ENCODE peak calls at places on chromosomes 2 and 18, in five cellular contexts. A, N, T, G and X are unnamed samples.

GRCh38 chr18:3830604-3831003 is 380.6 kb downstream of the TGIF1 start:
- DNase-seq in T (no peak), A (no peak), N (no peak), G (no peak), X (no peak)

GRCh38 chr2:45928946-45929345 is 277.5 kb downstream of the PRKCE start:
- DNase-seq in T (no peak), G (no peak), A (no peak), N (no peak), X (no peak)

GRCh38 chr2:99623613-99624012 is 133.8 kb upstream of the REV1 start:
- DNase-seq in A (no peak), T (no peak), G (no peak), N (no peak), X (no peak)

GRCh38 chr2:216327447-216327846 is 44.8 kb downstream of the MARCHF4 start:
- DNase-seq in G (no peak), T (no peak), A (no peak), N (no peak), X (no peak)

GRCh38 chr2:236659758-236660150 is 90.1 kb downstream of the ACKR3 start:
- DNase-seq in A (peak), T (no peak), G (no peak), N (no peak), X (no peak)

GRCh38 chr2:96948483-96949152 is 37.8 kb downstream of the FAM178B start:
- DNase-seq in G (no peak), T (no peak), N (no peak), A (no peak), X (no peak)

GRCh38 chr18:72830109-72830508 is 37.7 kb downstream of the NETO1 start:
- DNase-seq in G (peak), A (no peak), N (no peak), T (peak), X (no peak)

GRCh38 chr2:121375621-121376159 is 90.7 kb upstream of the TFCP2L1 start:
- DNase-seq in N (no peak), T (no peak), G (no peak), A (no peak), X (no peak)

GRCh38 chr2:161625314-161625919 is 1.2 kb downstream of the SLC4A10 start:
- DNase-seq in G (no peak), A (no peak), N (no peak), T (peak), X (no peak)

GRCh38 chr2:66334237-66335054 is 100.5 kb upstream of the MEIS1 start:
- DNase-seq in N (no peak), A (no peak), G (no peak), T (no peak), X (no peak)

GRCh38 chr2:45009303-45009927 is at the start of gene SIX2:
- DNase-seq in T (peak), G (peak), N (no peak), A (peak), X (peak)

GRCh38 chr18:25814841-25815458 is 275.5 kb downstream of the SS18 start:
- DNase-seq in N (no peak), A (no peak), T (no peak), G (no peak), X (no peak)

GRCh38 chr2:49004046-49004626 is 150.2 kb downstream of the FSHR start:
- DNase-seq in G (no peak), A (no peak), N (no peak), T (no peak), X (no peak)

GRCh38 chr2:165629776-165630175 is 160.3 kb downstream of the CSRNP3 start:
- DNase-seq in G (no peak), T (no peak), A (no peak), N (no peak), X (no peak)

GRCh38 chr2:30987611-30988010 is 150.6 kb downstream of the GALNT14 start:
- DNase-seq in G (no peak), A (no peak), N (no peak), T (no peak), X (no peak)

GRCh38 chr2:120395686-120396518 is 50.0 kb downstream of the INHBB start:
- DNase-seq in T (no peak), N (no peak), A (peak), G (no peak), X (peak)

GRCh38 chr18:44342946-44343345 is 337.7 kb upstream of the SETBP1 start:
- DNase-seq in N (no peak), G (no peak), T (no peak), A (no peak), X (no peak)

GRCh38 chr2:46298272-46298521 is 990 bp downstream of the EPAS1 start:
- DNase-seq in N (no peak), T (no peak), G (no peak), A (no peak), X (no peak)

GRCh38 chr18:42418121-42418520 is 463.1 kb downstream of the PIK3C3 start:
- DNase-seq in A (no peak), T (no peak), G (no peak), N (no peak), X (no peak)

GRCh38 chr2:10303634-10304378 is 1.1 kb downstream of the HPCAL1 start:
- DNase-seq in A (peak), N (peak), T (no peak), G (peak), X (peak)

GRCh38 chr2:234290671-234291070 is 206.2 kb downstream of the ARL4C start:
- DNase-seq in G (peak), T (no peak), N (peak), A (no peak), X (no peak)

GRCh38 chr18:30889582-30890301 is 152.8 kb downstream of the DSC3 start:
- DNase-seq in G (no peak), N (no peak), T (peak), A (no peak), X (no peak)

GRCh38 chr2:43361286-43361685 is 134.9 kb upstream of the ZFP36L2 start:
- DNase-seq in G (no peak), N (no peak), A (no peak), T (no peak), X (no peak)

GRCh38 chr2:57943271-57943670 is 103.3 kb upstream of the VRK2 start:
- DNase-seq in N (no peak), T (no peak), G (no peak), A (no peak), X (no peak)

GRCh38 chr18:12857215-12857924 is 26.7 kb downstream of the PTPN2 start:
- DNase-seq in T (no peak), N (no peak), A (no peak), G (no peak), X (no peak)

GRCh38 chr2:204108301-204108700 is 171.7 kb downstream of the ICOS start:
- DNase-seq in N (peak), T (no peak), G (no peak), A (no peak), X (no peak)

GRCh38 chr2:158394453-158394852 is 62.1 kb downstream of the CCDC148 start:
- DNase-seq in A (no peak), T (no peak), G (no peak), N (no peak), X (no peak)

GRCh38 chr18:44837491-44838185 is 156.9 kb downstream of the SETBP1 start:
- DNase-seq in A (no peak), T (no peak), G (no peak), N (no peak), X (no peak)

GRCh38 chr18:40917096-40917495 is 1037.9 kb upstream of the PIK3C3 start:
- DNase-seq in N (no peak), T (no peak), G (no peak), A (no peak), X (no peak)

GRCh38 chr2:62814132-62814531 is 108.6 kb downstream of the EHBP1 start:
- DNase-seq in T (no peak), N (no peak), A (no peak), G (no peak), X (no peak)

GRCh38 chr2:67290451-67290991 is 106.6 kb upstream of the ETAA1 start:
- DNase-seq in G (no peak), A (no peak), T (no peak), N (no peak), X (no peak)

GRCh38 chr2:44560352-44560751 is 198.6 kb downstream of the CAMKMT start:
- DNase-seq in G (no peak), N (no peak), A (no peak), T (no peak), X (peak)

GRCh38 chr2:160156665-160157064 is 43.4 kb downstream of the ITGB6 start:
- DNase-seq in N (no peak), T (no peak), A (no peak), G (no peak), X (no peak)

GRCh38 chr2:95346738-95347671 is 49.9 kb downstream of the KCNIP3 start:
- DNase-seq in A (no peak), N (no peak), T (no peak), G (no peak), X (peak)

GRCh38 chr18:46152808-46153617 is 48.8 kb downstream of the HAUS1 start:
- DNase-seq in N (no peak), G (no peak), T (no peak), A (no peak), X (peak)

GRCh38 chr2:239984431-239985194 is 40.5 kb downstream of the NDUFA10 start:
- DNase-seq in N (no peak), G (no peak), A (no peak), T (no peak), X (no peak)

GRCh38 chr2:175432021-175432420 is 250.5 kb upstream of the ATP5MC3 start:
- DNase-seq in N (no peak), T (no peak), G (no peak), A (no peak), X (no peak)

GRCh38 chr18:9877655-9878014 is 8.1 kb upstream of the TXNDC2 start:
- DNase-seq in N (no peak), A (no peak), T (no peak), G (no peak), X (no peak)

GRCh38 chr18:9878783-9879242 is 7.0 kb upstream of the TXNDC2 start:
- DNase-seq in T (no peak), N (no peak), G (no peak), A (no peak), X (no peak)

GRCh38 chr18:9876523-9876866 is 9.3 kb upstream of the TXNDC2 start:
- DNase-seq in A (no peak), G (no peak), N (no peak), T (no peak), X (no peak)

GRCh38 chr18:9878095-9878494 is 7.7 kb upstream of the TXNDC2 start:
- DNase-seq in N (no peak), A (no peak), G (no peak), T (no peak), X (no peak)

GRCh38 chr18:9876867-9877654 is 8.7 kb upstream of the TXNDC2 start:
- DNase-seq in A (peak), T (no peak), G (no peak), N (no peak), X (no peak)
- H3K27ac ChIP-seq in A (peak), T (no peak), G (peak), N (no peak), X (peak)

DNA sequence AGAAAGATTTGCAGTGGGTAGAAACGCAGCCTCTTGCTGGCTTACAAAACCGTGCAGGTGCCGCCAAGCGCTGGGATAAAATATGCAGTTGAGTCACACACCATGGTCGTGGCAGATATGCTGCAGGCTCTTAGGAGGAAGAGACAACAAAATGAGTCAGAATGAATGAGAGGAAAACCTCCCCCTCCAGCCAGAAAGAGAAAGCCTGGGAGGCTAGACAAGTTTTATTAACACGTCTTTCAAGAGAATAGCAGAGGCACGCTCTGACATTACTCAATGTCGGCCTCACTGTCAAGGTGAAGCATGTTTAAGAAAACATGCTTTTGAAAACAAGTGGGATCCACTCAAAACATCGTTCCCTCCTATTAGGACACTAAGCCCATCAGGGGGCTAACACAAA is 37.1 kb upstream of the ZCCHC2 start:
- DNase-seq in G (no peak), A (no peak), T (no peak), N (no peak), X (no peak)
- H3K27ac ChIP-seq in G (no peak), A (no peak), T (no peak), N (no peak), X (peak)

GRCh38 chr18:22471546-22472131 is 53.9 kb upstream of the CTAGE1 start:
- DNase-seq in G (no peak), N (no peak), T (no peak), A (peak), X (no peak)
- H3K27ac ChIP-seq in G (peak), N (no peak), T (no peak), A (peak), X (peak)

GRCh38 chr2:84959494-84960156 is 11.3 kb upstream of the KCMF1 start:
- DNase-seq in G (no peak), T (peak), A (peak), N (no peak), X (no peak)
- H3K27ac ChIP-seq in G (no peak), T (peak), A (peak), N (peak), X (no peak)

DNA sequence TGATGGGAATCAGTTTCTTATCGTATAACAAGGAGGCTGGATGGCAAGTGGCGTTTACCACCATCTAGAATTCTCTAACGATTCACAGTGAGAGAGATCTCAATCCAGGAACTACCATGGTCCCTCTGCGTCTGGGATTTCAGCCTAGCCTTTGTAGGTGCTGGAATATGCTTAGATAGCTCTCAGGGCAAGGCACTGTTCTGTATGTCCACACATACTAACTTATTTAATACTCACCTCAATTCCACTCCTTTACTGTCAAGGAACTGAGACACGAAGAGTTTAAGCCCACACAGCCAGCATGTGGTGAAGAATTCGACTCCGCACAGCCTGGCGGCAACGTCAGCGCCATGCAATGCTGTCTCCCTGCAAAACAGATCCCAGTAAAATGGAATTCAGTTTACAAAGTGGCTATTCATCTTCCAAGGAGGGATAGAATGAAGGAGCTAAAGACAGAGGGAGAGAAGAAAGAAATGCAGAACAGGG is 164.9 kb downstream of the MYCN start:
- DNase-seq in T (no peak), G (no peak), A (no peak), N (no peak), X (no peak)
- H3K27ac ChIP-seq in T (peak), G (no peak), A (no peak), N (no peak), X (no peak)